ENCODE peak calls at places on chromosomes 2 and 18, in four cellular contexts. S is HCT116, N is transverse colon, L is K562. W is an unnamed sample.
A peak's percentile ranks its signal among the peaks of the same experiment; 100 is the strongest.

GRCh38 chr2:218953366-218953954 is 6.0 kb upstream of the CDK5R2 start:
- DNase-seq in S (no peak), N (no peak), L (no peak), W (no peak)

GRCh38 chr2:27717070-27717453 is 53.4 kb downstream of the SLC4A1AP start:
- DNase-seq in S (no peak), N (no peak), L (peak; percentile 26), W (no peak)

GRCh38 chr2:98282109-98282508 is 64.1 kb upstream of the CNGA3 start:
- DNase-seq in S (no peak), N (no peak), L (no peak), W (no peak)

GRCh38 chr2:54634012-54634411 is 89.5 kb upstream of the EML6 start:
- DNase-seq in S (no peak), N (no peak), L (no peak), W (no peak)

GRCh38 chr18:36389811-36390581 is 92.5 kb downstream of the FHOD3 start:
- DNase-seq in S (no peak), N (no peak), L (no peak), W (no peak)

GRCh38 chr2:15671842-15672815 is 80.5 kb downstream of the DDX1 start:
- DNase-seq in S (no peak), N (no peak), L (no peak), W (no peak)

GRCh38 chr18:22428672-22429071 is 11.0 kb upstream of the CTAGE1 start:
- DNase-seq in S (no peak), N (no peak), L (no peak), W (no peak)

GRCh38 chr2:24021122-24021998 is 11.5 kb downstream of the MFSD2B start:
- DNase-seq in S (no peak), N (peak; percentile 33), L (peak; percentile 72), W (no peak)

GRCh38 chr2:119517433-119517832 is 6.8 kb downstream of the SCTR start:
- DNase-seq in S (peak; percentile 29), N (peak; percentile 73), L (peak; percentile 79), W (peak; percentile 18)

GRCh38 chr2:160916300-160916699 is 243.9 kb upstream of the TANK start:
- DNase-seq in S (no peak), N (no peak), L (no peak), W (no peak)

GRCh38 chr2:179953359-179953758 is 53.7 kb downstream of the CWC22 start:
- DNase-seq in S (no peak), N (no peak), L (no peak), W (no peak)

GRCh38 chr2:38474833-38475566 is 97.9 kb upstream of the ATL2 start:
- DNase-seq in S (no peak), N (no peak), L (peak; percentile 75), W (no peak)

GRCh38 chr2:72117029-72117428 is 30.6 kb downstream of the CYP26B1 start:
- DNase-seq in S (no peak), N (no peak), L (no peak), W (no peak)

GRCh38 chr2:20438334-20439192 is 8.3 kb upstream of the RHOB start:
- DNase-seq in S (no peak), N (peak; percentile 57), L (no peak), W (no peak)

GRCh38 chr2:36356199-36356989 is 816 bp downstream of the CRIM1 start:
- DNase-seq in S (no peak), N (peak; percentile 51), L (no peak), W (peak; percentile 24)

GRCh38 chr2:112024246-112024645 is 30.8 kb upstream of the TMEM87B start:
- DNase-seq in S (no peak), N (no peak), L (no peak), W (no peak)
- H3K36me3 ChIP-seq in S (no peaks in the 10 kb centered on the region), N (no peaks in the 10 kb centered on the region), L (no peaks in the 10 kb centered on the region), W (no peaks in the 10 kb centered on the region)

GRCh38 chr2:216504376-216504762 is 5.7 kb downstream of the RPL37A start:
- DNase-seq in S (no peak), N (no peak), L (no peak), W (no peak)
- H3K36me3 ChIP-seq in S (peaks cover 50% of the 10 kb centered on the region), N (no peaks in the 10 kb centered on the region), L (peaks cover 77% of the 10 kb centered on the region), W (peaks cover 32% of the 10 kb centered on the region)

GRCh38 chr18:2697184-2697583 is 41.7 kb downstream of the SMCHD1 start:
- DNase-seq in S (no peak), N (no peak), L (no peak), W (no peak)
- H3K36me3 ChIP-seq in S (peaks cover 48% of the 10 kb centered on the region), N (no peaks in the 10 kb centered on the region), L (peaks cover 93% of the 10 kb centered on the region), W (peaks cover 86% of the 10 kb centered on the region)

GRCh38 chr2:117933884-117934354 is 80.0 kb downstream of the CCDC93 start:
- DNase-seq in S (no peak), N (no peak), L (no peak), W (no peak)

GRCh38 chr2:117930775-117931174 is 83.1 kb downstream of the CCDC93 start:
- DNase-seq in S (no peak), N (no peak), L (no peak), W (no peak)

GRCh38 chr2:117931266-117931665 is 82.6 kb downstream of the CCDC93 start:
- DNase-seq in S (no peak), N (no peak), L (no peak), W (no peak)

GRCh38 chr2:117935436-117935835 is 78.4 kb downstream of the CCDC93 start:
- DNase-seq in S (no peak), N (no peak), L (no peak), W (no peak)

DNA sequence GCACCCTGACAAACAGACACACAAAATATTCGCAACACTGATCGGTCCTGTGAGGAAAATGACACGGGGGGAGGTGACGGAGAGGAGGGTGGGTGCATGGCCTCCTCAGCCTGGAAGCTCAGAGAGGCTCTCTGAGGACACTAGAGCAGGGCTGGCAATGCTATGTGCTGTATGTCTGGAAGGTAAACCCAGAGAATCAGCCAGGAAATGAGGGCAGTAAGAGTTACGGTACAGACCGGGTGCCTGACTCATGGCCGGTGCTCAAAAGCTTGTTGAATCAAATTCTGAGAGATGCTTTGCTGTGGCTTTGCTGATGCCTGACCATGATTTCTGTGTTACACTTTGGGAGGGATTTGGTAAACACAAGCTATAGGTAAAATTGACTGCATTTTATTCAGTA is 81.9 kb downstream of the CCDC93 start:
- DNase-seq in S (no peak), N (no peak), L (no peak), W (no peak)
- H3K36me3 ChIP-seq in S (peaks cover 31% of the 10 kb centered on the region), N (no peaks in the 10 kb centered on the region), L (peaks cover 78% of the 10 kb centered on the region), W (peaks cover 79% of the 10 kb centered on the region)

DNA sequence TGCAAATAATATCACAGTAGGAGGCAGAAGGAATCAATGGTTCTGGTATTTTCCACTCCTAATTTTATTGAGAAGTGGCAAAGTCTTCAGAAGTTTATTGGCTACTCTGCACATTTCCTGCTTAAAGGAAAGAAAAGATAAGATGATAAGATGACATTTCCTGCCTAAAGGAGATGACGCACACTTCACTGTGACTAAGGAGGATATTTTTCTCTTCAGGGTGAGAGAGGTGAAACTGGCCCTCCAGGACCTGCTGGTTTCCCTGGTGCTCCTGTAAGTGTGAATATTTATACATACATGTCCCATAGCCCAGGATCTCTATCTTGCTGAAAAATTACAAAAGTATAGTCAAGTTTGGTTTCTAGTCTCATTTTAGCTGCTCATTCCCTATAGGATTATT is 27.9 kb downstream of the COL3A1 start:
- DNase-seq in S (peak; percentile 31), N (no peak), L (peak; percentile 6), W (no peak)
- H3K36me3 ChIP-seq in S (no peaks in the 10 kb centered on the region), N (no peaks in the 10 kb centered on the region), L (no peaks in the 10 kb centered on the region), W (no peaks in the 10 kb centered on the region)

W was measured in naive thymus-derived CD4-positive, alpha-beta T cell.